ENCODE peak calls at places on chromosomes 7 and 10, in ten cellular contexts. H, L, M, A, C, O, F, E, B and R are unnamed samples. For H3K36me3, the result is how much of the 10 kb centered on the place peaks cover.

GRCh38 chr7:134750083-134751062 is 29.1 kb upstream of the CALD1 start:
- DNase-seq in H (peak), L (no peak), M (peak), A (peak), C (peak), O (peak), F (no peak), E (peak), B (peak), R (no peak)

GRCh38 chr10:106175760-106176377 is 988.6 kb downstream of the SORCS1 start:
- DNase-seq in H (no peak), L (no peak), M (no peak), A (peak), C (no peak), O (no peak), F (no peak), E (peak), B (no peak), R (no peak)

GRCh38 chr7:145105561-145105960 is 269.7 kb upstream of the TPK1 start:
- DNase-seq in H (no peak), L (no peak), M (no peak), A (no peak), C (no peak), O (no peak), F (no peak), E (no peak), B (no peak), R (no peak)

GRCh38 chr7:96826089-96826488 is 116.4 kb upstream of the SEM1 start:
- DNase-seq in H (no peak), L (no peak), M (no peak), A (no peak), C (no peak), O (no peak), F (no peak), E (no peak), B (no peak), R (no peak)

GRCh38 chr7:120373174-120373573 is 100.2 kb downstream of the KCND2 start:
- DNase-seq in H (no peak), L (no peak), M (no peak), A (no peak), C (no peak), O (no peak), F (no peak), E (no peak), B (no peak), R (no peak)

GRCh38 chr10:71735709-71736569 is 16.4 kb upstream of the C10orf105 start:
- DNase-seq in H (no peak), L (no peak), M (no peak), A (no peak), C (no peak), O (peak), F (peak), E (no peak), B (no peak), R (peak)

GRCh38 chr10:107546239-107546638 is 381.7 kb upstream of the SORCS1 start:
- DNase-seq in H (peak), L (no peak), M (peak), A (no peak), C (no peak), O (no peak), F (no peak), E (no peak), B (no peak), R (no peak)

GRCh38 chr10:26044123-26044749 is 110.2 kb downstream of the MYO3A start:
- DNase-seq in H (no peak), L (no peak), M (no peak), A (peak), C (peak), O (peak), F (no peak), E (peak), B (no peak), R (no peak)

GRCh38 chr7:21999896-22000295 is 54.2 kb upstream of the CDCA7L start:
- DNase-seq in H (peak), L (no peak), M (peak), A (no peak), C (no peak), O (no peak), F (no peak), E (no peak), B (no peak), R (no peak)

GRCh38 chr10:1626410-1626809 is 110.9 kb downstream of the ADARB2 start:
- DNase-seq in H (no peak), L (no peak), M (no peak), A (no peak), C (no peak), O (no peak), F (no peak), E (no peak), B (no peak), R (no peak)

GRCh38 chr10:18424200-18424599 is 227.2 kb downstream of the NSUN6 start:
- DNase-seq in H (no peak), L (no peak), M (no peak), A (no peak), C (peak), O (no peak), F (no peak), E (no peak), B (no peak), R (no peak)

GRCh38 chr10:11551915-11552602 is 59.4 kb downstream of the USP6NL start:
- DNase-seq in H (peak), L (no peak), M (peak), A (no peak), C (no peak), O (no peak), F (no peak), E (peak), B (no peak), R (peak)

GRCh38 chr7:620052-620451 is 100.4 kb upstream of the PDGFA start:
- DNase-seq in H (peak), L (no peak), M (peak), A (no peak), C (peak), O (no peak), F (no peak), E (peak), B (no peak), R (peak)

GRCh38 chr7:22853674-22854157 is 31.1 kb upstream of the TOMM7 start:
- DNase-seq in H (no peak), L (peak), M (no peak), A (peak), C (peak), O (peak), F (peak), E (no peak), B (no peak), R (no peak)

GRCh38 chr7:157678503-157678902 is 341.7 kb downstream of the DNAJB6 start:
- DNase-seq in H (no peak), L (no peak), M (no peak), A (no peak), C (no peak), O (no peak), F (no peak), E (no peak), B (no peak), R (no peak)

GRCh38 chr7:81273601-81274397 is 354.9 kb upstream of the SEMA3C start:
- DNase-seq in H (no peak), L (no peak), M (no peak), A (no peak), C (no peak), O (no peak), F (peak), E (no peak), B (no peak), R (no peak)

GRCh38 chr7:38428040-38428439 is 154.6 kb upstream of the TARP start:
- DNase-seq in H (no peak), L (no peak), M (peak), A (no peak), C (no peak), O (no peak), F (no peak), E (no peak), B (no peak), R (no peak)

GRCh38 chr10:113183543-113183942 is 233.5 kb downstream of the TCF7L2 start:
- DNase-seq in H (no peak), L (no peak), M (no peak), A (no peak), C (no peak), O (no peak), F (no peak), E (no peak), B (no peak), R (no peak)

GRCh38 chr10:128549192-128549591 is 423.0 kb upstream of the MKI67 start:
- DNase-seq in H (no peak), L (no peak), M (no peak), A (no peak), C (no peak), O (no peak), F (no peak), E (no peak), B (no peak), R (no peak)

GRCh38 chr7:14125998-14126397 is 136.5 kb upstream of the ETV1 start:
- DNase-seq in H (peak), L (no peak), M (peak), A (no peak), C (no peak), O (no peak), F (no peak), E (no peak), B (no peak), R (no peak)

GRCh38 chr10:112307631-112308502 is 24.7 kb downstream of the TECTB start:
- DNase-seq in H (peak), L (no peak), M (peak), A (peak), C (peak), O (peak), F (no peak), E (peak), B (peak), R (peak)

GRCh38 chr10:55966131-55966530 is 394.9 kb downstream of the ZWINT start:
- DNase-seq in H (no peak), L (no peak), M (no peak), A (no peak), C (no peak), O (no peak), F (no peak), E (no peak), B (no peak), R (no peak)

GRCh38 chr7:51732066-51732465 is 415.5 kb upstream of the COBL start:
- DNase-seq in H (no peak), L (no peak), M (no peak), A (no peak), C (no peak), O (no peak), F (no peak), E (no peak), B (no peak), R (no peak)

GRCh38 chr10:109866168-109866994 is 56.9 kb downstream of the XPNPEP1 start:
- DNase-seq in H (peak), L (no peak), M (peak), A (peak), C (no peak), O (no peak), F (no peak), E (peak), B (no peak), R (no peak)

GRCh38 chr10:30997536-30998252 is 34.0 kb downstream of the ZNF438 start:
- DNase-seq in H (no peak), L (no peak), M (no peak), A (no peak), C (no peak), O (no peak), F (no peak), E (no peak), B (no peak), R (no peak)

GRCh38 chr10:106635947-106636346 is 528.6 kb downstream of the SORCS1 start:
- DNase-seq in H (no peak), L (no peak), M (no peak), A (no peak), C (no peak), O (no peak), F (no peak), E (no peak), B (no peak), R (no peak)

DNA sequence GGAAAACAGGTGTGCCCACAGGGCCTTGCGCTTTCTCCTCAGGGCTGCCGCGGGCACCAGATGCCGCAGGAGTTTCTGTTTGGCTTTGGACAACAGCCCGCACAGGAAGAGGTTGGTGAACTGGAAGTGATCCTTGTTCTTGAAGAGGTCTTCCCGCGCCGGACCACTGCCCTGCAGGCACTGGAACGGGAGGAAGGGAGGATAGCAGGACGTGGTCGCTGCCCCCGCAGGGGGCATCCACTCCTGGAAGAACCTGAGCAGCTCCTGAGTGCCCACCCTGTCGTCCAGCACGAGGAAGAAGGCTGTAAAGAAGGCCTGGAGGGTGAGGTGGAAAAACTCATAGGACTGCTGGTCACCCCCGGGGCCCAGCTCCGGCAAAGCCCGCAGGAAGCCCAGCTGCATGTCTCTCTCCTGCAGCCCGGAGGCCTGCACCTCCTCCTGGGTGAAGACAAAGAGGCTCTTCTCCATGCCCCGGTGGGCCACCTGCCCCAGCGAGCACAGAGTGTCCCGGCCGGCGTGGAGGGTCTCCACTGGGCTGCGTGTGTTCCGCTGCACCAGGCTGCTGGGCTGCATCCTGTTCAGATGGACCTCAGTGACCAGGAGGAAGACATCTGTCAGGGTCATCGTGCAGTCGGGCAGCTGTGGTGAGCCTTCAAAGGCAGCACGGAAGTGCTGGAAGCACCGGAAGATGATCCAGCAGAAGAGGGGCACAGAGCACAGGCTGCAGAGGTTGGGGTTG is 26.9 kb downstream of the NOD1 start:
- DNase-seq in H (no peak), L (no peak), M (no peak), A (no peak), C (no peak), O (no peak), F (no peak), E (no peak), B (no peak), R (no peak)
- H3K36me3 ChIP-seq in H (under half), L (under half), M (under half), A (under half), C (under half), O (half or more), F (under half), E (under half), B (under half), R (under half)

DNA sequence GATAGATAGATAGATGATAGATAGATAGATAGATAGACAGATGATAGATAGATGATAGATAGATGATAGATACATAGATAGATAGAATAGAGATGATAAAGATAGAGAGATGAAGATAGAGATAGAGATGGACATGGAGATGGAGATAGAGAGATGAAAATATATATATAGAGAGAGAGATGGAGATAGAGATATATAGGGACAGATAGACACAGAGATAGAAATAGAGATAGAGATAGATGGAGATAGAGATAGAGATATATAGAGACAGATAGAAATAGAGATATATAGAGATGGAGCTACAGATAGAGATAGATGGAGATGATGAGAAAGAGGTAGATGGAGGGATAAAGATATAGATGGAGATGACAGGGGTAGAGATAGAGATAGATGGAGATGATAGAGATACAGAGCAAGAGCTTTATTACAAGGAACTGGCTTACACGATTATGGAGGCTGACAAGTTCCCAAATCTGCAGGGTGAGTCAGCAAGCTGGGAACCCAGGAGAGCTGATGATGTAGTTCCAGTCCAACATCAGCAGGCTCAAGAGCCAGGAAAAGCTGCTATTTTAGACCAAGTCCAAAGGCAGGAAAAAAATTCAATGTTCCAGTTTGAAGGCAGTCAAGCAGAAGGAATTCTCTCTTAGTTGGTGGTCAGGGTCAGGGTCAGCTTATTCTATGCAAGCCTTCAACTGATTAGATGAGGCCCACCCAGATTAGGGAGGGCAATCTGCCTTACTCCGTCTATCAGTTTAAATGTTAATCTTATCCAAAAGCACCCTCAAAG is 37.1 kb downstream of the CAV1 start:
- DNase-seq in H (no peak), L (peak), M (peak), A (no peak), C (no peak), O (no peak), F (no peak), E (no peak), B (no peak), R (no peak)
- TF ChIP-seq CTCF in H (no peak), L (no peak), M (no peak), A (no peak), C (no peak), O (no peak), F (no peak), E (no peak), B (no peak), R (no peak)

DNA sequence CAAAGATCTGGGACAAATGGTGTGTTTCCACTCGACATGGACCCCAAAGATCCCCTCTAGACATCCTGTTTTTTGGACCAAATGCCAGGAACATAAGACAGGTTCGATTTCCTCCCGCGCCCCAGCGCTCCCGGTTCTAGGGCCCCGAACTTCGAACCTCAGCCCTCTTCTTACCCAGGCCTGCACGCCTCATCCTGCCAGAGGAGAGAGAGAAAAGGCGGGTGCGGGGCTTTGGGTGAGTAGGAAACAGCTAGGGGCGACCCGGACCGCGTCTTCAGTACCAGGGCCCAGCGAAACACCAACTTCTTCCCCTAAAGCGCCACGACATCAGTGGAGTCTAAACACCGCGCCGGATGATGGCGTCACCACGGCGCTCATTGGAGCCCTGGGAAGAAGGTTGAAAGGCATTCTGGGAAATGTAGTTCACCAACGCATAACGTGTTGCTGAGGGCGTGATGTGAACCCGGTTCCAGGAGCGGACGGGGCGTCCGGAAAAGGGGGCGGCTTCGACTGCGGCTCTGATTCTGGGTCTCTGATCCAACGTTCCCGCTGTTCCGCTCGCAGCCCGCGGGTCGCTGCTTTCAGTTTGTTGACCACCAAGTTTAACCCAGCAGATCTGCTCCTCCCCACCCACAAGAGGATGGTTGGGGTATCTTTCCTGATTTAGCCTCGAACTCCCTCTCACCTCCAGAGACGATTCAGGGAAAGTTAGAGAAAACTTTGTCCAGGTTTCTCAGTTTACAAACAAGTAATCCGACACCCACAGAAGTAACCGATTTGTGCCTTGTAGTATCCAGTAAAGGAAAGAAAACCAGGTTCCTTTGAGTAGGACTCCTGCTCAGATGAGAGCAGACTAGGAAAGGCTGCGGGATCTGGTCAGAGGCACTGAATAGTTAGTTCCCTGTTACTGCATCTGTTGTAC is at the start of gene BET1:
- DNase-seq in H (peak), L (peak), M (peak), A (peak), C (peak), O (peak), F (peak), E (peak), B (peak), R (peak)
- H3K4me3 ChIP-seq in H (peak), L (peak), M (peak), A (peak), C (peak), O (peak), F (peak), E (peak), B (peak), R (peak)

GRCh38 chr10:99536400-99537254 is 3.9 kb downstream of the NKX2-3 start:
- DNase-seq in H (no peak), L (no peak), M (no peak), A (peak), C (no peak), O (no peak), F (no peak), E (no peak), B (no peak), R (no peak)
- H3K36me3 ChIP-seq in H (under half), L (under half), M (under half), A (under half), C (under half), O (under half), F (under half), E (under half), B (under half), R (under half)

GRCh38 chr7:149028346-149029109 is at the start of gene PDIA4:
- DNase-seq in H (peak), L (peak), M (peak), A (peak), C (peak), O (peak), F (peak), E (peak), B (peak), R (peak)
- TF ChIP-seq CTCF in H (peak), L (peak), M (peak), A (peak), C (no peak), O (peak), F (no peak), E (no peak), B (no peak), R (peak)

DNA sequence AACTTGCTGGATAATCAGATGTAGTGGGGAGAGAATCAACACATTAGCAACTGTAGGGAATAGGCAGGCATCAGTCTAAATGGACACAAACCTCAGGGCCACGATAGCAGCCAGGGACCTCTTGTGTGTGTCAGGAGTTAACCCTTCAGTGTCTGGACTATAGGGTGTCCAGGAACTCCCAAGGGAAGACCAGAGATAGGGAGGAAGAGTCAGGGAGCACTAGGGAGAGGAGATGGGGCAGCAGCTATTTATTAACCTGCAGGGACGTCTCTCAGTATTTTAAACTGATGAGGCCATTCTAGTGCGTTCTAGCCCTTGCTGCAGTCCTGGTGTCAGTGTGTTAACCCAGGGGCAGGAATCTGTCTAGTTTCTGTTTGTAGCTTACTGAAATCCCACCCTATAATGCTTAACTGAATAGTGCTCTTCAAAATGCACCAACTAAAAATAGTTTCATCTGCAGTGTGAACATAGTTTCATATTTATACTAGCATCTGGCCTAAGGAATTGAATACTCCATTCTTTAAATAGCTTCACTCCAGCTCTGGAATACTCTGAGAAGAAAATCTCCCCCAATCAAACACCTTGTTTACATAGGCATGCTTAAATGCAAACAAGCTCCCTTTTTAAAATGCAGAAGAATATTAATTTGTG is 62.7 kb downstream of the ARID5B start:
- DNase-seq in H (no peak), L (no peak), M (peak), A (no peak), C (no peak), O (no peak), F (no peak), E (no peak), B (no peak), R (no peak)
- H3K4me3 ChIP-seq in H (no peak), L (no peak), M (peak), A (no peak), C (no peak), O (no peak), F (no peak), E (no peak), B (no peak), R (no peak)